ENCODE peak calls at places on chromosomes 4 and X, in ten cellular contexts. K, N, Q, L, M, Z, O, D, I and B are unnamed samples. For H3K36me3, the result is how much of the 10 kb centered on the place peaks cover.

GRCh38 chr4:87926554-87927098 is 48.9 kb upstream of the SPP1 start:
- DNase-seq in K (no peak), N (no peak), Q (no peak), L (no peak), M (no peak), Z (no peak), O (no peak), D (no peak), I (no peak), B (no peak)

GRCh38 chr4:142984871-142985585 is 138.9 kb upstream of the INPP4B start:
- DNase-seq in K (peak), N (no peak), Q (no peak), L (no peak), M (no peak), Z (no peak), O (no peak), D (no peak), I (peak), B (no peak)

GRCh38 chr4:1112174-1112820 is 1.1 kb downstream of the RNF212 start:
- DNase-seq in K (no peak), N (no peak), Q (no peak), L (no peak), M (no peak), Z (no peak), O (no peak), D (no peak), I (no peak), B (peak)

GRCh38 chrX:25561190-25561589 is 545.4 kb upstream of the ARX start:
- DNase-seq in K (no peak), N (no peak), Q (no peak), L (no peak), M (no peak), Z (no peak), O (no peak), D (no peak), I (no peak), B (no peak)

GRCh38 chrX:54043084-54043483 is 1.2 kb downstream of the PHF8 start:
- DNase-seq in K (no peak), N (no peak), Q (no peak), L (no peak), M (no peak), Z (no peak), O (no peak), D (no peak), I (no peak), B (no peak)

GRCh38 chr4:37393889-37394288 is 149.3 kb downstream of the NWD2 start:
- DNase-seq in K (no peak), N (no peak), Q (no peak), L (no peak), M (no peak), Z (no peak), O (no peak), D (no peak), I (no peak), B (no peak)

GRCh38 chr4:187608001-187608421 is 387.6 kb upstream of the ZFP42 start:
- DNase-seq in K (peak), N (no peak), Q (no peak), L (no peak), M (no peak), Z (no peak), O (no peak), D (no peak), I (no peak), B (no peak)

GRCh38 chr4:108821056-108821925 is 58.4 kb upstream of the ETNPPL start:
- DNase-seq in K (no peak), N (no peak), Q (no peak), L (no peak), M (no peak), Z (no peak), O (no peak), D (no peak), I (no peak), B (no peak)

GRCh38 chrX:63784902-63785692 is at the start of gene ARHGEF9:
- DNase-seq in K (no peak), N (no peak), Q (no peak), L (peak), M (no peak), Z (peak), O (peak), D (peak), I (no peak), B (no peak)

GRCh38 chrX:8647176-8647575 is 84.8 kb downstream of the ANOS1 start:
- DNase-seq in K (no peak), N (no peak), Q (no peak), L (no peak), M (no peak), Z (no peak), O (no peak), D (no peak), I (no peak), B (no peak)

GRCh38 chr4:53490965-53491622 is 100.2 kb downstream of the LNX1 start:
- DNase-seq in K (peak), N (peak), Q (peak), L (no peak), M (peak), Z (peak), O (peak), D (no peak), I (peak), B (no peak)

GRCh38 chr4:122139139-122139538 is 13.0 kb upstream of the BLTP1 start:
- DNase-seq in K (no peak), N (no peak), Q (no peak), L (no peak), M (no peak), Z (no peak), O (no peak), D (no peak), I (no peak), B (no peak)

GRCh38 chr4:110058677-110059076 is 139.7 kb downstream of the ELOVL6 start:
- DNase-seq in K (no peak), N (no peak), Q (no peak), L (no peak), M (no peak), Z (no peak), O (no peak), D (no peak), I (no peak), B (no peak)

GRCh38 chr4:100288167-100288566 is 97.9 kb upstream of the DDIT4L start:
- DNase-seq in K (peak), N (no peak), Q (no peak), L (no peak), M (no peak), Z (no peak), O (no peak), D (no peak), I (no peak), B (no peak)

GRCh38 chrX:15398874-15399273 is 14.7 kb upstream of the VEGFD start:
- DNase-seq in K (no peak), N (no peak), Q (no peak), L (no peak), M (no peak), Z (no peak), O (no peak), D (no peak), I (no peak), B (no peak)

GRCh38 chr4:244471-244870 is 60.8 kb downstream of the ZNF732 start:
- DNase-seq in K (no peak), N (no peak), Q (no peak), L (peak), M (peak), Z (peak), O (peak), D (peak), I (peak), B (no peak)

GRCh38 chr4:127732623-127733199 is 2.5 kb downstream of the SLC25A31 start:
- DNase-seq in K (peak), N (no peak), Q (no peak), L (no peak), M (no peak), Z (no peak), O (no peak), D (no peak), I (peak), B (no peak)

GRCh38 chr4:187251896-187252295 is 528.2 kb upstream of the FAT1 start:
- DNase-seq in K (peak), N (no peak), Q (no peak), L (no peak), M (no peak), Z (no peak), O (no peak), D (no peak), I (no peak), B (no peak)

GRCh38 chr4:109631709-109632108 is 71.5 kb downstream of the CASP6 start:
- DNase-seq in K (peak), N (no peak), Q (no peak), L (no peak), M (no peak), Z (no peak), O (no peak), D (peak), I (no peak), B (no peak)

GRCh38 chr4:122346036-122346435 is 32.8 kb upstream of the ADAD1 start:
- DNase-seq in K (peak), N (no peak), Q (no peak), L (no peak), M (no peak), Z (no peak), O (no peak), D (no peak), I (no peak), B (no peak)

GRCh38 chr4:57064811-57065711 is 45.1 kb downstream of the IGFBP7 start:
- DNase-seq in K (peak), N (peak), Q (peak), L (peak), M (no peak), Z (peak), O (peak), D (peak), I (no peak), B (no peak)

GRCh38 chr4:16337936-16338335 is 111.7 kb upstream of the TAPT1 start:
- DNase-seq in K (no peak), N (no peak), Q (no peak), L (no peak), M (no peak), Z (no peak), O (no peak), D (no peak), I (no peak), B (no peak)

GRCh38 chr4:169723207-169723606 is 34.5 kb downstream of the HPF1 start:
- DNase-seq in K (no peak), N (no peak), Q (no peak), L (no peak), M (no peak), Z (no peak), O (no peak), D (no peak), I (peak), B (no peak)

GRCh38 chrX:130091976-130092522 is 18.2 kb downstream of the ELF4 start:
- DNase-seq in K (no peak), N (no peak), Q (no peak), L (no peak), M (peak), Z (peak), O (no peak), D (no peak), I (peak), B (no peak)

GRCh38 chrX:23503835-23504539 is 163.3 kb upstream of the PRDX4 start:
- DNase-seq in K (peak), N (peak), Q (peak), L (peak), M (no peak), Z (peak), O (peak), D (peak), I (peak), B (no peak)

GRCh38 chrX:7028246-7028645 is 119.3 kb upstream of the STS start:
- DNase-seq in K (peak), N (no peak), Q (no peak), L (no peak), M (no peak), Z (no peak), O (no peak), D (no peak), I (no peak), B (no peak)

GRCh38 chr4:20761382-20761781 is 61.1 kb downstream of the PACRGL start:
- DNase-seq in K (no peak), N (no peak), Q (no peak), L (no peak), M (no peak), Z (no peak), O (no peak), D (no peak), I (no peak), B (no peak)

DNA sequence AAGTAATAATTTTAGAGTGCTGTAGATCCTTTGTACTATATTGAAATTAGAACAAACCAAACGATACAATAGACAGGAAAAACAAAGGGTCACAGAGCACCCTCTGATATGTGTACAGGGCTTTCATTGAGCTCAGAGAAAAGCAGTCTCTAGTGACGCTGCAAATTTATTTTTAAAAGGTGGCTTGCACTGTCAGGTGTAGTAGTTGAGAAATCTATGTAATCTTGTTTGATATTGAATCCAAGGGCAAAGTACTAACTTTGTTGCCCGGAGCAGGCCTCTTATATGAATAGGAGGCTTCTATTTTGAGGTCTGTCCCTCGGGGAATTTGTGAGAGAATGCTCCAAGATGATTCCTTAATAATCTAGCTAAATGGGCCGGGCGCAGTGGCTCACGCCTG is 1755.5 kb downstream of the PCDH7 start:
- DNase-seq in K (no peak), N (no peak), Q (no peak), L (no peak), M (no peak), Z (no peak), O (no peak), D (no peak), I (no peak), B (no peak)
- TF ChIP-seq POLR2A in K (no peak), N (no peak), Q (no peak), L (no peak), M (no peak), Z (no peak), O (no peak), D (no peak), I (no peak), B (no peak)

DNA sequence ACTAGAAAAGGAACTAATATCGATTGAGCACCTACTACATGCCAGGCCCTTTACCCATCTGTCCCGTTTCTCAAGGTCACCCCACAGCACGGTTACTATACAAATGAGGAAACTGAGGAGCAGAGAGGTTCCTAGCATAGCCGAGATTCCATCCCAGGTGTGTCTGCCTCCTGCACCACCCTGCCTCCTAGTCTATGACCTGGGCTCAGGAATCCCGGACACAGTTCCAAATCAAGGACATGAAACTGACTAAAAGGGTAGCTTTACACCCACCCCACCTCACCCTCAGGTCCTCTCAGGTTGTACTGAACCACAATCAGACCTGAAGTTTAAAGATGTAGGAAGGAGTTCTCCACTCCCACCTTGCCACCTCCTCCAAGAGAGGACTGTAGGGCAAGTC is 55.6 kb downstream of the APBB2 start:
- DNase-seq in K (no peak), N (no peak), Q (no peak), L (no peak), M (no peak), Z (no peak), O (no peak), D (no peak), I (no peak), B (peak)
- H3K27ac ChIP-seq in K (no peak), N (no peak), Q (no peak), L (no peak), M (no peak), Z (no peak), O (no peak), D (no peak), I (peak), B (no peak)

GRCh38 chr4:184632842-184633241 is 16.4 kb downstream of the CASP3 start:
- DNase-seq in K (no peak), N (no peak), Q (no peak), L (no peak), M (no peak), Z (no peak), O (no peak), D (no peak), I (no peak), B (no peak)

GRCh38 chr4:184636897-184637296 is 12.3 kb downstream of the CASP3 start:
- DNase-seq in K (no peak), N (no peak), Q (no peak), L (no peak), M (no peak), Z (no peak), O (no peak), D (no peak), I (no peak), B (no peak)

GRCh38 chr4:184641022-184641421 is 8.2 kb downstream of the CASP3 start:
- DNase-seq in K (no peak), N (no peak), Q (no peak), L (no peak), M (no peak), Z (no peak), O (no peak), D (no peak), I (no peak), B (no peak)

GRCh38 chr4:184636144-184636543 is 13.1 kb downstream of the CASP3 start:
- DNase-seq in K (no peak), N (no peak), Q (no peak), L (no peak), M (no peak), Z (no peak), O (no peak), D (no peak), I (no peak), B (no peak)

DNA sequence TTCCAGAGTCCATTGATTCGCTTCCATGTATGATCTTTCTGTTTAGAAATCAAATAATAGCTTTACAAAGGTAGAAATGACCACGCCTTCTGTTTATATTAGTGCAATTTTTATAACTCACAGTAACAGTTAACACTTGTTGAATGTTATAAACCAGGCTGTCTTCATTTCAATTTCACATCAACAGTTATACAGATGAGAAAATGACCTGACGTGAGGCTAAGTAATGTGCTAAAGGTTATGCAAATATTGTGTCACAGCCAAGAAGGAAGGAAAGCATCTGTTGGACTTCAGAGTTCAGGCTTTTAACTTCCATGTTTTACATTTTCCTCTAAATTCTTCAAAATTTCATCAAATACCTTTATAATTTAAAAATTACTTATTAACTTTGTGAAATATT is 13.9 kb downstream of the CASP3 start:
- DNase-seq in K (no peak), N (no peak), Q (no peak), L (no peak), M (no peak), Z (no peak), O (no peak), D (no peak), I (no peak), B (no peak)
- H3K36me3 ChIP-seq in K (under half), N (under half), Q (under half), L (under half), M (half or more), Z (under half), O (half or more), D (under half), I (half or more), B (under half)

GRCh38 chr4:3744901-3745300 is 21.3 kb upstream of the ADRA2C start:
- DNase-seq in K (no peak), N (no peak), Q (no peak), L (no peak), M (no peak), Z (no peak), O (no peak), D (no peak), I (no peak), B (no peak)
- TF ChIP-seq POLR2A in K (no peak), N (no peak), Q (no peak), L (no peak), M (no peak), Z (no peak), O (no peak), D (no peak), I (no peak), B (no peak)

GRCh38 chr4:10024303-10024702 is 3.0 kb upstream of the SLC2A9 start:
- DNase-seq in K (no peak), N (peak), Q (no peak), L (peak), M (no peak), Z (no peak), O (peak), D (no peak), I (no peak), B (no peak)

GRCh38 chr4:10022346-10023049 is 1.2 kb upstream of the SLC2A9 start:
- DNase-seq in K (no peak), N (peak), Q (no peak), L (no peak), M (no peak), Z (no peak), O (no peak), D (no peak), I (no peak), B (no peak)

GRCh38 chr4:10025230-10025806 is 4.0 kb upstream of the SLC2A9 start:
- DNase-seq in K (no peak), N (no peak), Q (no peak), L (no peak), M (no peak), Z (no peak), O (no peak), D (no peak), I (peak), B (no peak)

GRCh38 chr4:10023050-10023419 is 1.7 kb upstream of the SLC2A9 start:
- DNase-seq in K (no peak), N (no peak), Q (no peak), L (no peak), M (no peak), Z (no peak), O (no peak), D (no peak), I (no peak), B (no peak)

DNA sequence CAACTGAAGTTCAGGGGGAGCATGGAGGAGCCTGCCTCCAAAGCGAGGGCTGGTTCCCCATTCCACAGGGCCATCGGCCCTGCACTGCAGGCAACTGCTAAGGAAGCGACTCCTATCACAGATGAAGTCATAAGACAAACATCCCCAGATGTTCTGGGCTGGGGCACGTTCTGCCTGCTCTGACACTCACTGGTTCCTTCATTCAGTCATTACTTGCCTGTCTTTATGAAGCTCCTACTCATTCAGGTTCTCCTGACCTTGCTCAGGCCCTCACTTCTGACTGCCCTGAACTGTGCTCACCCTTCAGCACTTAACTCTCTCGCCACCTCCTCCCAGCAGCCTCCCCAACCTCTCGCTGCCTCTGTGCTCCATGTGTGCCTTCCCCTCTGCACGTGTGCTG is 2.5 kb upstream of the SLC2A9 start:
- DNase-seq in K (peak), N (no peak), Q (no peak), L (peak), M (no peak), Z (no peak), O (no peak), D (no peak), I (no peak), B (no peak)
- H3K27ac ChIP-seq in K (no peak), N (peak), Q (no peak), L (peak), M (no peak), Z (peak), O (peak), D (peak), I (peak), B (peak)

GRCh38 chr4:106624674-106625073 is 256.1 kb upstream of the GIMD1 start:
- DNase-seq in K (peak), N (no peak), Q (no peak), L (no peak), M (no peak), Z (no peak), O (no peak), D (no peak), I (no peak), B (no peak)
- H3K36me3 ChIP-seq in K (under half), N (under half), Q (under half), L (under half), M (under half), Z (under half), O (under half), D (under half), I (under half), B (under half)

GRCh38 chr4:82900335-82901128 is at the start of gene THAP9:
- DNase-seq in K (peak), N (peak), Q (peak), L (peak), M (peak), Z (peak), O (peak), D (peak), I (peak), B (peak)
- TF ChIP-seq POLR2A in K (peak), N (peak), Q (peak), L (peak), M (peak), Z (no peak), O (peak), D (no peak), I (peak), B (peak)

GRCh38 chr4:153655928-153656327 is 28.2 kb upstream of the TLR2 start:
- DNase-seq in K (no peak), N (peak), Q (peak), L (peak), M (no peak), Z (peak), O (peak), D (no peak), I (no peak), B (no peak)
- H3K27ac ChIP-seq in K (no peak), N (peak), Q (no peak), L (peak), M (no peak), Z (peak), O (peak), D (peak), I (no peak), B (peak)